ENCODE peak calls at places on chromosome 22, in five cellular contexts. F, E, C, X and L are unnamed samples. For H3K4me1, the result is how much of the 10 kb centered on the place peaks cover.

GRCh38 chr22:20783844-20784723 is 10.2 kb downstream of the SERPIND1 start:
- DNase-seq in F (peak), E (peak), C (peak), X (peak), L (peak)

GRCh38 chr22:24290459-24290858 is 19.8 kb downstream of the SPECC1L start:
- DNase-seq in F (no peak), E (no peak), C (no peak), X (peak), L (peak)

GRCh38 chr22:22422629-22423112 is 85.9 kb downstream of the ZNF280B start:
- DNase-seq in F (peak), E (peak), C (no peak), X (peak), L (peak)

GRCh38 chr22:42615092-42615859 is 593 bp upstream of the POLDIP3 start:
- DNase-seq in F (peak), E (peak), C (peak), X (peak), L (peak)

GRCh38 chr22:21698430-21699329 is 32.9 kb downstream of the PPIL2 start:
- DNase-seq in F (no peak), E (no peak), C (peak), X (peak), L (no peak)

GRCh38 chr22:21860640-21861039 is 6.8 kb downstream of the MAPK1 start:
- DNase-seq in F (no peak), E (no peak), C (no peak), X (no peak), L (no peak)

GRCh38 chr22:21735198-21736083 is at the start of gene YPEL1:
- DNase-seq in F (peak), E (peak), C (peak), X (peak), L (peak)

GRCh38 chr22:28983788-28984441 is 77.7 kb downstream of the C22orf31 start:
- DNase-seq in F (no peak), E (no peak), C (no peak), X (no peak), L (peak)

GRCh38 chr22:40499187-40499753 is 128.9 kb downstream of the SGSM3 start:
- DNase-seq in F (no peak), E (peak), C (peak), X (peak), L (peak)

GRCh38 chr22:31618057-31618456 is 44.0 kb downstream of the PISD start:
- DNase-seq in F (no peak), E (no peak), C (peak), X (no peak), L (no peak)

GRCh38 chr22:43402128-43402527 is 9.7 kb upstream of the MPPED1 start:
- DNase-seq in F (no peak), E (no peak), C (no peak), X (no peak), L (no peak)

GRCh38 chr22:24957043-24957442 is 4.5 kb downstream of the KIAA1671 start:
- DNase-seq in F (no peak), E (no peak), C (no peak), X (no peak), L (no peak)

GRCh38 chr22:49036513-49036912 is 791.2 kb downstream of the BRD1 start:
- DNase-seq in F (no peak), E (no peak), C (peak), X (no peak), L (no peak)

GRCh38 chr22:49422668-49423067 is 405.0 kb downstream of the BRD1 start:
- DNase-seq in F (no peak), E (no peak), C (peak), X (no peak), L (no peak)

GRCh38 chr22:50699001-50699753 is 26.6 kb downstream of the SHANK3 start:
- DNase-seq in F (no peak), E (no peak), C (peak), X (no peak), L (no peak)

GRCh38 chr22:50698546-50698945 is 25.9 kb downstream of the SHANK3 start:
- DNase-seq in F (no peak), E (no peak), C (peak), X (no peak), L (peak)

GRCh38 chr22:50696251-50696798 is 23.7 kb downstream of the SHANK3 start:
- DNase-seq in F (no peak), E (no peak), C (peak), X (no peak), L (no peak)

GRCh38 chr22:50696799-50697561 is 24.4 kb downstream of the SHANK3 start:
- DNase-seq in F (no peak), E (peak), C (peak), X (peak), L (peak)

GRCh38 chr22:50697667-50698506 is 25.3 kb downstream of the SHANK3 start:
- DNase-seq in F (no peak), E (no peak), C (peak), X (no peak), L (peak)
- H3K4me3 ChIP-seq in F (no peak), E (peak), C (peak), X (peak), L (peak)

GRCh38 chr22:38029370-38029769 is 27.8 kb upstream of the PICK1 start:
- DNase-seq in F (no peak), E (no peak), C (peak), X (no peak), L (no peak)

GRCh38 chr22:38029901-38030300 is 27.3 kb upstream of the PICK1 start:
- DNase-seq in F (no peak), E (no peak), C (peak), X (no peak), L (no peak)

GRCh38 chr22:38030311-38031133 is 26.7 kb upstream of the PICK1 start:
- DNase-seq in F (no peak), E (no peak), C (peak), X (no peak), L (peak)

GRCh38 chr22:38027487-38027886 is 29.7 kb upstream of the PICK1 start:
- DNase-seq in F (no peak), E (no peak), C (no peak), X (no peak), L (no peak)

DNA sequence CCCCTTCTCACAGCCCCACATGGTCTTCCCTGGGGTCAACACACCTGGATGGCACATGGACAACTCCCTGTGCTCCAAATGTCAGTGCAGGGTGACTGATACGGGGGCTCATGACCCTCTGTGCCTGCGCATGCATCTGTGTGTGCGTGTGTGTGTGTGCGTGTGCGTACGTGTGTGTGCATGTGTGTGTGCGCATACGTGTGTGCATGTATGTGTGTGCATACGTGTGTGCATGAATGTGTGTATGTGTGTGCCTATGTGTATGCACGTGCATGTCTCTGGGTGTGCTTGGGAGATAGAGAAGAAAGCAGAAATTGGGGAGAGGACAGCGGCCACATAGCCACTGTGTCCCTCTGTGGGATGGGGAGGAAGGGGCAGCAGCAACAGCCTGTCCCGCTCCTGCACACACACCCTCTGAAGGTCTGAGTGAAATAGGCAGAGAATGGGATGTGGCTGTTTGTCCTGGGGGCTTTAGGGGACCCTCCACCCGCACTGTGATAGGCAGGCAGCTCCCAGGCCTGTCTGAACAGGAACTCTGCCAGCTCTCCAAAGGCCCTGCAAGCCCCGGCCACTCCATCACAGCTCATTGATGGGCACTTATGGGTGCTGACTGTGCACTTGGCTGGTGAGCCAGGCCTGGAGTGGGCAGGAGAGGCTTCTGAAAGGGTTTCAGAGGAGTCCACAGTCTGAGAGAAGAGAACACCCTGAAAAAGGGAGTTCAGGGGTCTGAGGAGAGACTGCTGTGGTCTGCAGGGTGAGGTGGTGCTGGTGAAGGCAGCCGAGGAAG is 28.7 kb upstream of the PICK1 start:
- DNase-seq in F (no peak), E (no peak), C (peak), X (no peak), L (no peak)
- H3K4me1 ChIP-seq in F (under half), E (under half), C (under half), X (under half), L (under half)

GRCh38 chr22:30301995-30302809 is 12.9 kb upstream of the CASTOR1 start:
- DNase-seq in F (no peak), E (no peak), C (no peak), X (peak), L (peak)
- H3K4me3 ChIP-seq in F (no peak), E (no peak), C (no peak), X (peak), L (no peak)

DNA sequence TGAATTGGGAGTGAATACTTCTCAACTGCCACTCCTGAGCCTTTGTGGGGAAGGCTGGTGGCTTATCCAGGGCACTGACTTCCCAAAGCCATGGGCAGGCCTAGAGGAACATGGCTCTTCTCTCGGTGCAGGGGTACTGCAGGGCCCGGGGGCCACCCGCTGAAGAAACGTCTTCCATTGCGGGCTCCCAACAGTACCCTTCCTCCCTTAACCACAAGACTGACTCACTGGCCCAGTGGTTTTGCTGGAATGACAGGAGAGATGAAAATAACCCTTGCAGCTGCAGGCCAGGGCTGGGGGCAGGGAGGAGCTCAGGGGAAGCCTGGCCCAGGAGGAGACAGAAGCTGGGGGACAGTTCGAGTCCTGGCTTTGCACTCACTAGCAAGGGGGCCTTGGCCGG is 13.5 kb downstream of the TXN2 start:
- DNase-seq in F (peak), E (peak), C (peak), X (peak), L (peak)
- H3K4me1 ChIP-seq in F (under half), E (half or more), C (half or more), X (under half), L (half or more)

GRCh38 chr22:44461614-44462013 is 36.4 kb downstream of the RTL6 start:
- DNase-seq in F (no peak), E (no peak), C (no peak), X (no peak), L (no peak)
- H3K4me3 ChIP-seq in F (no peak), E (no peak), C (no peak), X (no peak), L (no peak)

GRCh38 chr22:46727813-46728364 is 10.2 kb downstream of the CERK start:
- DNase-seq in F (no peak), E (no peak), C (peak), X (no peak), L (no peak)
- H3K4me1 ChIP-seq in F (under half), E (under half), C (under half), X (under half), L (under half)